ENCODE peak calls at places on chromosomes 4 and X, in four cellular contexts. G, O, Q and U are unnamed samples.
A peak's percentile ranks its signal among the peaks of the same experiment; 100 is the strongest.

GRCh38 chr4:71184195-71184781 is 154.5 kb upstream of the SLC4A4 start:
- DNase-seq in Q (peak; percentile 70), G (peak; percentile 73), O (no peak), U (no peak)

GRCh38 chr4:71209161-71209560 is 129.7 kb upstream of the SLC4A4 start:
- DNase-seq in Q (peak; percentile 65), G (no peak), O (no peak), U (no peak)

GRCh38 chr4:163404080-163404479 is 60.4 kb downstream of the NPY5R start:
- DNase-seq in O (no peak), G (no peak), Q (no peak), U (no peak)

GRCh38 chr4:187172340-187172761 is 448.7 kb upstream of the FAT1 start:
- DNase-seq in Q (no peak), G (no peak), O (no peak), U (no peak)

GRCh38 chr4:5124876-5125275 is 73.6 kb downstream of the STK32B start:
- DNase-seq in G (no peak), O (no peak), Q (no peak), U (no peak)

GRCh38 chr4:55768291-55768690 is 51.3 kb upstream of the EXOC1L start:
- DNase-seq in Q (peak; percentile 97), O (no peak), G (peak; percentile 31), U (peak; percentile 27)

GRCh38 chr4:1075809-1076524 is 37.4 kb downstream of the RNF212 start:
- DNase-seq in Q (no peak), O (peak; percentile 58), G (no peak), U (no peak)

GRCh38 chrX:68183612-68184214 is 249.6 kb downstream of the OPHN1 start:
- DNase-seq in O (no peak), G (peak; percentile 49), Q (peak; percentile 52), U (no peak)

GRCh38 chrX:13955975-13956374 is 73.7 kb downstream of the GEMIN8 start:
- DNase-seq in G (no peak), O (no peak), Q (no peak), U (no peak)

GRCh38 chrX:36214924-36215323 is 295.4 kb downstream of the CFAP47 start:
- DNase-seq in O (no peak), G (no peak), Q (no peak), U (no peak)

GRCh38 chr4:2478220-2478619 is 9.3 kb downstream of the RNF4 start:
- DNase-seq in G (no peak), Q (no peak), O (no peak), U (no peak)

GRCh38 chr4:156941940-156942548 is 29.6 kb downstream of the PDGFC start:
- DNase-seq in G (peak; percentile 87), Q (peak; percentile 88), O (peak; percentile 55), U (peak; percentile 92)

GRCh38 chr4:38177792-38178665 is 217.8 kb downstream of the PTTG2 start:
- DNase-seq in G (no peak), O (peak; percentile 83), Q (peak; percentile 83), U (no peak)

GRCh38 chrX:130282151-130282550 is 13.5 kb upstream of the ZNF280C start:
- DNase-seq in G (no peak), O (no peak), Q (no peak), U (no peak)

GRCh38 chr4:59180969-59181368 is 2019.2 kb upstream of the ADGRL3 start:
- DNase-seq in G (no peak), O (no peak), Q (no peak), U (no peak)

GRCh38 chrX:74514384-74514783 is 93.1 kb downstream of the SLC16A2 start:
- DNase-seq in Q (peak; percentile 45), O (no peak), G (peak; percentile 26), U (no peak)

GRCh38 chrX:15755091-15755490 is 17.0 kb downstream of the CA5B start:
- DNase-seq in O (no peak), Q (no peak), G (no peak), U (no peak)
- H3K4me3 ChIP-seq in O (no peak overlapping the region), Q (no peak overlapping the region), G (no peak overlapping the region), U (no peak overlapping the region)

DNA sequence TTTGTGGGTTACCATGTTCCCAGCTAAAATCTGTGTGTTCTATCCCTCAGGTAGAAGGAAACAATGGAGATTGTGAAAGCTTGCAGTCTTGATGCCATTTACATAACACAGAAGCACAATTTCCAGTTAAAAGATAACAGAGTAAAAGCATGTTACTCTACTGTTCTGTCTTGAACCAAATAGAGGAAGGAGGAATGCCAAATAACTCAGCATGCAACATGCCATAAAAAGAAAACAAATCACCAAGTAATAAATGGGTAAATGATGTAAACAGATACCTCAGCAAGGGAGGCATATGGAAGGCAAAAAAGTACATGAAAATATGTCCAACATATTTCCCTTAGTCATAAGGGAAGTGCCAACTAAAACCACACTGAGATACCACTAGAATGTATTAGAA is 502.6 kb upstream of the HS3ST1 start:
- DNase-seq in O (no peak), G (no peak), Q (peak; percentile 43), U (no peak)
- H3K9me3 ChIP-seq in O (no peaks in the 10 kb centered on the region), G (no peaks in the 10 kb centered on the region), Q (no peaks in the 10 kb centered on the region), U (no peaks in the 10 kb centered on the region)

GRCh38 chrX:149950681-149951080 is 12.4 kb upstream of the EOLA2 start:
- DNase-seq in G (peak; percentile 35), O (no peak), Q (peak; percentile 69), U (peak; percentile 23)
- TF ChIP-seq CTCF in G (peak; percentile 44), O (peak; percentile 53), Q (peak; percentile 45), U (peak; percentile 52)

GRCh38 chr4:102612824-102613366 is 111.7 kb downstream of the NFKB1 start:
- DNase-seq in Q (no peak), O (no peak), G (no peak), U (no peak)
- H3K4me3 ChIP-seq in Q (no peak overlapping the region), O (no peak overlapping the region), G (no peak overlapping the region), U (no peak overlapping the region)

GRCh38 chr4:116015062-116015461 is 901.6 kb upstream of the NDST4 start:
- DNase-seq in G (no peak), Q (no peak), O (no peak), U (no peak)
- H3K9me3 ChIP-seq in G (no peaks in the 10 kb centered on the region), Q (no peaks in the 10 kb centered on the region), O (no peaks in the 10 kb centered on the region), U (peaks cover 43% of the 10 kb centered on the region)